ENCODE peak calls at places on chromosomes 16 and 17, in nine cellular contexts. O is naive B cell, F is A549, R is posterior cingulate gyrus, S is neural crest cell, G is HFFc6, E is NCI-H446 treated with DMSO at 0.1 percent for 48 hours, W is foreskin keratinocyte, X is caudate nucleus. P is an unnamed sample.
A peak's percentile ranks its signal among the peaks of the same experiment; 100 is the strongest.

GRCh38 chr17:69592692-69593350 is 178.3 kb downstream of the MAP2K6 start:
- DNase-seq in O (no peak), F (no peak), R (no peak), S (no peak), G (peak; percentile 89), E (no peak), W (no peak), X (no peak), P (no peak)

GRCh38 chr16:89360760-89361435 is 129.5 kb downstream of the ANKRD11 start:
- DNase-seq in O (peak; percentile 78), F (no peak), R (peak; percentile 13), S (no peak), G (no peak), E (no peak), W (no peak), X (no peak), P (no peak)

GRCh38 chr17:9204026-9204425 is 182.7 kb downstream of the NTN1 start:
- DNase-seq in O (no peak), F (no peak), R (no peak), S (no peak), G (no peak), E (no peak), W (no peak), X (no peak), P (no peak)

GRCh38 chr17:35057332-35057915 is 6.1 kb downstream of the RFFL start:
- DNase-seq in O (no peak), F (no peak), R (no peak), S (no peak), G (no peak), E (no peak), W (no peak), X (no peak), P (no peak)

GRCh38 chr16:49575352-49576172 is 202.0 kb downstream of the C16orf78 start:
- DNase-seq in O (peak; percentile 49), F (no peak), R (no peak), S (no peak), G (no peak), E (no peak), W (no peak), X (no peak), P (peak; percentile 35)

GRCh38 chr16:81445143-81445922 is 725 bp downstream of the CMIP start:
- DNase-seq in O (peak; percentile 43), F (peak; percentile 61), R (no peak), S (no peak), G (peak; percentile 20), E (no peak), W (no peak), X (peak; percentile 37), P (no peak)

GRCh38 chr17:55212880-55213279 is 51.9 kb upstream of the HLF start:
- DNase-seq in O (no peak), F (no peak), R (no peak), S (no peak), G (no peak), E (no peak), W (no peak), X (no peak), P (no peak)

GRCh38 chr17:33874617-33875060 is 380.4 kb upstream of the CCL2 start:
- DNase-seq in O (no peak), F (no peak), R (no peak), S (no peak), G (no peak), E (no peak), W (no peak), X (no peak), P (no peak)

GRCh38 chr16:9151597-9151996 is 60.2 kb downstream of the HAPSTR1 start:
- DNase-seq in O (no peak), F (peak; percentile 13), R (no peak), S (no peak), G (peak; percentile 31), E (no peak), W (no peak), X (no peak), P (no peak)

GRCh38 chr17:45857977-45858708 is 13.5 kb downstream of the SPPL2C start:
- DNase-seq in O (no peak), F (no peak), R (no peak), S (peak; percentile 45), G (peak; percentile 7), E (no peak), W (no peak), X (no peak), P (peak; percentile 61)

GRCh38 chr16:27640277-27640600 is 90.3 kb downstream of the KATNIP start:
- DNase-seq in O (no peak), F (no peak), R (peak; percentile 19), S (no peak), G (no peak), E (no peak), W (no peak), X (peak; percentile 35), P (peak; percentile 35)

GRCh38 chr16:27174007-27174406 is 29.3 kb upstream of the KDM8 start:
- DNase-seq in O (peak; percentile 74), F (no peak), R (no peak), S (no peak), G (no peak), E (no peak), W (no peak), X (no peak), P (no peak)

GRCh38 chr16:58459344-58460218 is 40.4 kb upstream of the NDRG4 start:
- DNase-seq in O (no peak), F (peak; percentile 68), R (no peak), S (no peak), G (peak; percentile 63), E (no peak), W (peak; percentile 51), X (no peak), P (no peak)

GRCh38 chr16:56278196-56278855 is 87.0 kb downstream of the GNAO1 start:
- DNase-seq in O (no peak), F (no peak), R (no peak), S (no peak), G (no peak), E (no peak), W (no peak), X (no peak), P (no peak)

GRCh38 chr17:82949984-82950383 is 110.2 kb upstream of the ZNF750 start:
- DNase-seq in O (no peak), F (no peak), R (no peak), S (no peak), G (no peak), E (no peak), W (no peak), X (no peak), P (no peak)

GRCh38 chr17:61015966-61016365 is 338.3 kb downstream of the BCAS3 start:
- DNase-seq in O (no peak), F (no peak), R (no peak), S (no peak), G (no peak), E (no peak), W (no peak), X (no peak), P (no peak)

GRCh38 chr17:266701-267656 is 85.5 kb upstream of the DOC2B start:
- DNase-seq in O (no peak), F (no peak), R (no peak), S (no peak), G (no peak), E (no peak), W (no peak), X (no peak), P (no peak)

GRCh38 chr17:75640556-75641119 is 7.4 kb downstream of the SMIM5 start:
- DNase-seq in O (no peak), F (no peak), R (no peak), S (no peak), G (no peak), E (no peak), W (no peak), X (no peak), P (no peak)